ENCODE peak calls at places on chromosomes 6 and 20, in four cellular contexts. O, D, L and R are unnamed samples.

GRCh38 chr6:146981981-146982380 is 222.2 kb upstream of the STXBP5 start:
- DNase-seq in O (no peak), L (no peak), D (no peak), R (no peak)

GRCh38 chr6:146543940-146544661 is 468 bp downstream of the RAB32 start:
- DNase-seq in L (peak), O (peak), D (no peak), R (no peak)

GRCh38 chr6:43204271-43205105 is 22.5 kb downstream of the CUL9 start:
- DNase-seq in L (no peak), D (no peak), O (peak), R (no peak)

GRCh38 chr6:84785676-84786075 is 21.3 kb upstream of the TBX18 start:
- DNase-seq in O (no peak), D (no peak), L (no peak), R (no peak)

GRCh38 chr20:31767805-31768204 is 28.7 kb downstream of the TPX2 start:
- DNase-seq in O (no peak), L (no peak), D (no peak), R (no peak)

GRCh38 chr6:158707120-158707519 is 57.3 kb downstream of the SYTL3 start:
- DNase-seq in O (no peak), D (no peak), L (no peak), R (no peak)

GRCh38 chr20:60465993-60466682 is 507.9 kb downstream of the CDH26 start:
- DNase-seq in D (no peak), O (no peak), L (no peak), R (no peak)

GRCh38 chr6:118281291-118281690 is 266.8 kb upstream of the PLN start:
- DNase-seq in O (no peak), L (no peak), D (no peak), R (no peak)

GRCh38 chr6:47358440-47359225 is 48.9 kb upstream of the TNFRSF21 start:
- DNase-seq in D (no peak), O (no peak), L (no peak), R (no peak)

GRCh38 chr6:149441740-149442139 is 41.7 kb downstream of the SUMO4 start:
- DNase-seq in L (no peak), D (no peak), O (no peak), R (no peak)

GRCh38 chr6:136210450-136211165 is 39.5 kb downstream of the MTFR2 start:
- DNase-seq in L (no peak), O (no peak), D (no peak), R (no peak)

GRCh38 chr6:50145125-50145524 is 95.4 kb upstream of the DEFB112 start:
- DNase-seq in D (no peak), O (no peak), L (no peak), R (no peak)

GRCh38 chr6:90859612-90860011 is 272.7 kb upstream of the MAP3K7 start:
- DNase-seq in O (no peak), D (no peak), L (no peak), R (no peak)